ENCODE peak calls at places on chromosomes 3 and 15, in seven cellular contexts. E, T, S, C, Q, G and B are unnamed samples.
A peak's percentile ranks its signal among the peaks of the same experiment; 100 is the strongest.

GRCh38 chr3:115513411-115513800 is 109.9 kb upstream of the GAP43 start:
- DNase-seq in T (no peak), C (no peak), E (no peak), S (no peak), Q (no peak), G (peak; percentile 50), B (no peak)

GRCh38 chr3:172676208-172676920 is 34.5 kb downstream of the NCEH1 start:
- DNase-seq in C (no peak), S (no peak), Q (no peak), G (no peak), E (no peak), T (peak; percentile 22), B (no peak)

GRCh38 chr15:90340345-90340744 is 11.7 kb upstream of the ZNF774 start:
- DNase-seq in E (no peak), S (no peak), Q (no peak), G (no peak), C (no peak), T (no peak), B (no peak)

GRCh38 chr3:197590313-197590962 is 34.7 kb upstream of the BDH1 start:
- DNase-seq in S (no peak), Q (no peak), T (no peak), C (peak; percentile 70), G (no peak), E (no peak), B (no peak)

GRCh38 chr3:190265795-190266194 is 56.5 kb downstream of the CLDN1 start:
- DNase-seq in Q (no peak), C (no peak), G (peak; percentile 29), E (peak; percentile 88), S (no peak), T (no peak), B (no peak)

GRCh38 chr3:182118081-182118480 is 406.4 kb downstream of the SOX2 start:
- DNase-seq in E (peak; percentile 50), G (peak; percentile 2), T (peak; percentile 37), C (no peak), Q (no peak), S (no peak), B (peak; percentile 72)

GRCh38 chr3:5304789-5305680 is 117.5 kb downstream of the EDEM1 start:
- DNase-seq in C (peak; percentile 50), G (peak; percentile 26), T (peak; percentile 27), E (peak; percentile 52), Q (no peak), S (no peak), B (peak; percentile 11)

GRCh38 chr15:22873204-22873701 is 34.8 kb downstream of the NIPA2 start:
- DNase-seq in T (no peak), S (no peak), Q (no peak), E (peak; percentile 95), C (no peak), G (peak; percentile 57), B (peak; percentile 60)

GRCh38 chr3:109081746-109082510 is 36.0 kb downstream of the MORC1 start:
- DNase-seq in Q (no peak), G (peak; percentile 54), T (peak; percentile 72), C (peak; percentile 13), E (peak; percentile 39), S (peak; percentile 9), B (peak; percentile 76)

GRCh38 chr15:72967397-72967796 is 84.9 kb upstream of the NEO1 start:
- DNase-seq in Q (no peak), E (no peak), S (no peak), T (no peak), G (no peak), C (no peak), B (no peak)

GRCh38 chr15:63487076-63487757 is 17.2 kb upstream of the USP3 start:
- DNase-seq in C (peak; percentile 92), S (peak; percentile 64), T (peak; percentile 58), Q (peak; percentile 58), E (peak; percentile 76), G (peak; percentile 76), B (no peak)

GRCh38 chr15:25439456-25439836 is 622 bp upstream of the UBE3A start:
- DNase-seq in S (peak; percentile 18), E (peak; percentile 23), C (peak; percentile 18), Q (no peak), T (no peak), G (peak; percentile 30), B (no peak)

GRCh38 chr3:183576487-183577107 is 21.1 kb upstream of the KLHL6 start:
- DNase-seq in C (no peak), T (no peak), Q (no peak), S (peak; percentile 75), G (peak; percentile 35), E (peak; percentile 27), B (no peak)

GRCh38 chr3:148643389-148643840 is 54.3 kb upstream of the AGTR1 start:
- DNase-seq in T (peak; percentile 42), S (no peak), G (peak; percentile 85), Q (no peak), C (no peak), E (peak; percentile 84), B (peak; percentile 51)

GRCh38 chr3:157913751-157914150 is 192.5 kb downstream of the SHOX2 start:
- DNase-seq in C (no peak), Q (no peak), T (no peak), G (peak; percentile 47), E (peak; percentile 70), S (no peak), B (no peak)

GRCh38 chr3:115709135-115709534 is 85.8 kb downstream of the GAP43 start:
- DNase-seq in G (no peak), Q (no peak), E (no peak), T (no peak), C (no peak), S (no peak), B (no peak)

GRCh38 chr3:184241141-184241446 is 7.7 kb downstream of the ALG3 start:
- DNase-seq in S (no peak), G (no peak), Q (no peak), E (no peak), T (no peak), C (no peak), B (no peak)

GRCh38 chr3:196948442-196949365 is 6.4 kb upstream of the NCBP2 start:
- DNase-seq in T (no peak), E (no peak), Q (no peak), G (no peak), S (no peak), C (no peak), B (no peak)

GRCh38 chr15:91186892-91187644 is 87.0 kb downstream of the SV2B start:
- DNase-seq in C (no peak), S (no peak), T (peak; percentile 30), Q (no peak), G (peak; percentile 30), E (peak; percentile 35), B (no peak)

GRCh38 chr3:184380210-184380626 is 364 bp downstream of the CHRD start:
- DNase-seq in T (no peak), G (no peak), E (peak; percentile 25), Q (no peak), S (peak; percentile 24), C (no peak), B (no peak)

GRCh38 chr15:67652586-67652985 is 110.1 kb downstream of the MAP2K5 start:
- DNase-seq in C (no peak), T (no peak), E (no peak), Q (no peak), G (no peak), S (no peak), B (no peak)

GRCh38 chr3:13420051-13420816 is at the start of gene NUP210:
- DNase-seq in C (no peak), T (peak; percentile 42), S (peak; percentile 39), G (no peak), Q (no peak), E (no peak), B (no peak)

GRCh38 chr3:50551293-50552057 is 16.1 kb downstream of the C3orf18 start:
- DNase-seq in T (no peak), S (no peak), Q (no peak), C (no peak), E (no peak), G (no peak), B (no peak)

GRCh38 chr3:76685858-76686257 is 354.0 kb upstream of the ROBO2 start:
- DNase-seq in T (peak; percentile 57), Q (no peak), E (peak; percentile 21), G (no peak), S (no peak), C (peak; percentile 30), B (peak; percentile 25)

GRCh38 chr3:32593903-32594525 is 23.4 kb upstream of the DYNC1LI1 start:
- DNase-seq in Q (no peak), C (no peak), G (peak; percentile 78), S (no peak), T (no peak), E (peak; percentile 69), B (no peak)

GRCh38 chr3:33277193-33277882 is at the start of gene FBXL2:
- DNase-seq in Q (peak; percentile 12), S (peak; percentile 63), T (peak; percentile 75), E (peak; percentile 64), C (peak; percentile 23), G (peak; percentile 54), B (peak; percentile 54)

GRCh38 chr3:128486157-128486691 is 6.8 kb downstream of the GATA2 start:
- DNase-seq in T (no peak), Q (no peak), G (no peak), S (no peak), E (no peak), C (no peak), B (no peak)

GRCh38 chr3:30597131-30597768 is 9.2 kb upstream of the TGFBR2 start:
- DNase-seq in C (no peak), G (peak; percentile 90), T (peak; percentile 94), E (peak; percentile 94), Q (no peak), S (no peak), B (peak; percentile 93)

GRCh38 chr3:43390255-43390588 is 103.9 kb downstream of the SNRK start:
- DNase-seq in T (no peak), C (no peak), G (peak; percentile 28), Q (no peak), S (no peak), E (no peak), B (no peak)

GRCh38 chr3:115246621-115247020 is 99.5 kb upstream of the ZBTB20 start:
- DNase-seq in T (no peak), E (peak; percentile 10), Q (no peak), C (no peak), S (no peak), G (peak; percentile 82), B (no peak)

GRCh38 chr3:10287936-10288574 is 4.7 kb downstream of the GHRL start:
- DNase-seq in G (no peak), E (no peak), T (no peak), C (no peak), Q (no peak), S (no peak), B (no peak)

GRCh38 chr3:172859035-172859434 is 108.5 kb downstream of the ECT2 start:
- DNase-seq in G (no peak), Q (no peak), C (no peak), T (no peak), S (no peak), E (peak; percentile 36), B (peak; percentile 57)